ENCODE peak calls at places on chromosome 22, in eight cellular contexts. One of them, this sample, is unnamed. For H3K9me3, the result is how much of the 10 kb centered on the place peaks cover.

GRCh38 chr22:26648011-26648497 is 9.3 kb upstream of the MIAT start:
- DNase-seq in tibial artery: no peak
- DNase-seq in A549: no peak
- DNase-seq in CD8-positive, alpha-beta T cell: peak
- DNase-seq in upper lobe of right lung: no peak
- DNase-seq in CD8-positive, alpha-beta memory T cell: peak
- DNase-seq in neuronal stem cell: peak
- DNase-seq in AG04450: no peak
- DNase-seq in this sample: no peak

GRCh38 chr22:43240614-43241013 is 53.7 kb upstream of the TTLL12 start:
- DNase-seq in CD8-positive, alpha-beta memory T cell: no peak
- DNase-seq in CD8-positive, alpha-beta T cell: no peak
- DNase-seq in neuronal stem cell: no peak
- DNase-seq in A549: no peak
- DNase-seq in upper lobe of right lung: no peak
- DNase-seq in tibial artery: no peak
- DNase-seq in AG04450: no peak
- DNase-seq in this sample: no peak

GRCh38 chr22:19890502-19891349 is 36.1 kb upstream of the GNB1L start:
- DNase-seq in tibial artery: no peak
- DNase-seq in CD8-positive, alpha-beta T cell: no peak
- DNase-seq in A549: no peak
- DNase-seq in neuronal stem cell: no peak
- DNase-seq in upper lobe of right lung: no peak
- DNase-seq in AG04450: no peak
- DNase-seq in CD8-positive, alpha-beta memory T cell: no peak
- DNase-seq in this sample: no peak

GRCh38 chr22:46390652-46391301 is 55.3 kb downstream of the TRMU start:
- DNase-seq in A549: no peak
- DNase-seq in neuronal stem cell: no peak
- DNase-seq in tibial artery: peak
- DNase-seq in upper lobe of right lung: no peak
- DNase-seq in AG04450: peak
- DNase-seq in CD8-positive, alpha-beta T cell: no peak
- DNase-seq in CD8-positive, alpha-beta memory T cell: no peak
- DNase-seq in this sample: peak

GRCh38 chr22:27473533-27473932 is 328.0 kb downstream of the MN1 start:
- DNase-seq in tibial artery: no peak
- DNase-seq in neuronal stem cell: no peak
- DNase-seq in A549: peak
- DNase-seq in upper lobe of right lung: no peak
- DNase-seq in CD8-positive, alpha-beta memory T cell: no peak
- DNase-seq in CD8-positive, alpha-beta T cell: no peak
- DNase-seq in AG04450: no peak
- DNase-seq in this sample: no peak

GRCh38 chr22:42078469-42079318 is 806 bp upstream of the SMDT1 start:
- DNase-seq in upper lobe of right lung: no peak
- DNase-seq in tibial artery: no peak
- DNase-seq in neuronal stem cell: no peak
- DNase-seq in CD8-positive, alpha-beta memory T cell: no peak
- DNase-seq in A549: no peak
- DNase-seq in CD8-positive, alpha-beta T cell: no peak
- DNase-seq in AG04450: no peak
- DNase-seq in this sample: no peak

GRCh38 chr22:23858484-23858815 is 775 bp downstream of the SLC2A11 start:
- DNase-seq in CD8-positive, alpha-beta T cell: no peak
- DNase-seq in A549: no peak
- DNase-seq in tibial artery: no peak
- DNase-seq in neuronal stem cell: no peak
- DNase-seq in CD8-positive, alpha-beta memory T cell: no peak
- DNase-seq in upper lobe of right lung: no peak
- DNase-seq in AG04450: no peak
- DNase-seq in this sample: no peak

GRCh38 chr22:22684605-22685561 is 40.5 kb downstream of the GGTLC2 start:
- DNase-seq in AG04450: peak
- DNase-seq in tibial artery: no peak
- DNase-seq in neuronal stem cell: no peak
- DNase-seq in CD8-positive, alpha-beta T cell: no peak
- DNase-seq in upper lobe of right lung: no peak
- DNase-seq in CD8-positive, alpha-beta memory T cell: no peak
- DNase-seq in A549: peak
- DNase-seq in this sample: peak

GRCh38 chr22:19598054-19598855 is 74.0 kb upstream of the CLDN5 start:
- DNase-seq in CD8-positive, alpha-beta memory T cell: no peak
- DNase-seq in upper lobe of right lung: peak
- DNase-seq in tibial artery: no peak
- DNase-seq in A549: no peak
- DNase-seq in neuronal stem cell: no peak
- DNase-seq in AG04450: no peak
- DNase-seq in CD8-positive, alpha-beta T cell: no peak
- DNase-seq in this sample: no peak

GRCh38 chr22:38490915-38491314 is 15.2 kb downstream of the DDX17 start:
- DNase-seq in CD8-positive, alpha-beta T cell: no peak
- DNase-seq in CD8-positive, alpha-beta memory T cell: no peak
- DNase-seq in upper lobe of right lung: no peak
- DNase-seq in AG04450: peak
- DNase-seq in tibial artery: peak
- DNase-seq in A549: peak
- DNase-seq in neuronal stem cell: no peak
- DNase-seq in this sample: no peak

GRCh38 chr22:38136607-38137006 is 26.1 kb upstream of the BAIAP2L2 start:
- DNase-seq in AG04450: no peak
- DNase-seq in upper lobe of right lung: no peak
- DNase-seq in A549: no peak
- DNase-seq in tibial artery: no peak
- DNase-seq in CD8-positive, alpha-beta memory T cell: no peak
- DNase-seq in CD8-positive, alpha-beta T cell: no peak
- DNase-seq in neuronal stem cell: no peak
- DNase-seq in this sample: peak

GRCh38 chr22:37021041-37021440 is 1.5 kb downstream of the MPST start:
- DNase-seq in CD8-positive, alpha-beta T cell: no peak
- DNase-seq in neuronal stem cell: no peak
- DNase-seq in A549: no peak
- DNase-seq in CD8-positive, alpha-beta memory T cell: no peak
- DNase-seq in upper lobe of right lung: no peak
- DNase-seq in AG04450: no peak
- DNase-seq in tibial artery: no peak
- DNase-seq in this sample: no peak

GRCh38 chr22:50473088-50473487 is 1.7 kb downstream of the SBF1 start:
- DNase-seq in CD8-positive, alpha-beta memory T cell: peak
- DNase-seq in A549: peak
- DNase-seq in tibial artery: no peak
- DNase-seq in CD8-positive, alpha-beta T cell: peak
- DNase-seq in neuronal stem cell: no peak
- DNase-seq in AG04450: no peak
- DNase-seq in upper lobe of right lung: no peak
- DNase-seq in this sample: no peak

GRCh38 chr22:42711281-42711731 is 9.4 kb downstream of the A4GALT start:
- DNase-seq in upper lobe of right lung: no peak
- DNase-seq in CD8-positive, alpha-beta T cell: no peak
- DNase-seq in CD8-positive, alpha-beta memory T cell: no peak
- DNase-seq in AG04450: no peak
- DNase-seq in neuronal stem cell: no peak
- DNase-seq in tibial artery: no peak
- DNase-seq in A549: no peak
- DNase-seq in this sample: no peak

GRCh38 chr22:31829505-31829904 is 75.7 kb downstream of the DEPDC5 start:
- DNase-seq in AG04450: peak
- DNase-seq in neuronal stem cell: no peak
- DNase-seq in A549: peak
- DNase-seq in CD8-positive, alpha-beta T cell: no peak
- DNase-seq in tibial artery: no peak
- DNase-seq in upper lobe of right lung: no peak
- DNase-seq in CD8-positive, alpha-beta memory T cell: no peak
- DNase-seq in this sample: peak

GRCh38 chr22:30459206-30460052 is 12.4 kb downstream of the SEC14L3 start:
- DNase-seq in CD8-positive, alpha-beta memory T cell: no peak
- DNase-seq in A549: peak
- DNase-seq in tibial artery: no peak
- DNase-seq in upper lobe of right lung: no peak
- DNase-seq in neuronal stem cell: peak
- DNase-seq in AG04450: no peak
- DNase-seq in CD8-positive, alpha-beta T cell: no peak
- DNase-seq in this sample: peak

GRCh38 chr22:16601437-16602223 is 9.0 kb upstream of the CCT8L2 start:
- DNase-seq in neuronal stem cell: no peak
- DNase-seq in AG04450: no peak
- DNase-seq in CD8-positive, alpha-beta T cell: no peak
- DNase-seq in tibial artery: no peak
- DNase-seq in upper lobe of right lung: no peak
- DNase-seq in CD8-positive, alpha-beta memory T cell: no peak
- DNase-seq in A549: no peak
- DNase-seq in this sample: no peak
- H3K4me3 ChIP-seq in neuronal stem cell: no peak
- H3K4me3 ChIP-seq in AG04450: no peak
- H3K4me3 ChIP-seq in CD8-positive, alpha-beta T cell: no peak
- H3K4me3 ChIP-seq in tibial artery: peak
- H3K4me3 ChIP-seq in upper lobe of right lung: peak
- H3K4me3 ChIP-seq in CD8-positive, alpha-beta memory T cell: no peak
- H3K4me3 ChIP-seq in A549: peak
- H3K4me3 ChIP-seq in this sample: no peak

DNA sequence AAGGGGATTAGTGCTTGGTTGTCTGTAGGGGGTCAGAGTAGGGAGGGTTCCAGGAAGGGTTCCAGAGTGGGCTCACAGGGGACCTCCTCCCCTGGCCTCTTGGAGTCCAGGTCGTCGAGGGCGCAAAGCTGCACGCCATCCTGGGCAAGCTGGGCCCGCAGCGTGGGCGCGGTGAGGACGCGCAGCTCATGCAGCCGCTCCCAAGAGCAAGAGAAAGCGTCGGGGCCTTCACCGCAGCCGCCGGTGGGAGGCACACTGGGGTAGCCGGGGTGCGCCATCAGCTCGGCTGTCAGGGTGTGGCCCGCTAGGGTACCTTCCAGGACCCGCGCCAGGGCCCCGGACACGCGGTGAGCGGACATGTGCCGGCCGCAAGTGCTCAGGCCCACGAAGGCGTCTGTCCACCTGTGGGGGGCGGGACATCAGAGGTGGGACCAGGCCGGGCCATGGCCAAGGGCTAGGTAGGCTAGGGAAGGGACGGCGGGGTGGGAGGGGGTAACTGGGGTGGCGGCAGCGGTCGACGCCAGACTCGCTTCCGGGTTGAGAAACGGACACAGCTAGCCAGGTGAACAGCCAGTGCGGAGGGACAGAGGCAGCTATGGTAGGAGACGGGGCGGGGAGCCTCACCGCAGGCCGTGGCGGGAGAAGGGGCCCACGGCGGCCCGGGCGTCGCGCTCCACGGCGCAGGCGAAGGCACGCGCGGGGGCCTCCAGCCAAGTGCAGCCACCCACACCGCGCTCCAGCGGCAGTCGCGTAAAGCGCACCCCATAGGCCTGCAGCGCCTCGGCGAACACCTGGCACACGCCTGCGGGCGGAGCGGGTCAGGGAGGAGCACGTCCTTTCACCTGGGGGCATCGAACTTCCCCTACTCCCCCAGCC is 1.2 kb downstream of the YDJC start:
- DNase-seq in A549: no peak
- DNase-seq in CD8-positive, alpha-beta memory T cell: no peak
- DNase-seq in tibial artery: no peak
- DNase-seq in AG04450: no peak
- DNase-seq in neuronal stem cell: no peak
- DNase-seq in upper lobe of right lung: no peak
- DNase-seq in CD8-positive, alpha-beta T cell: no peak
- DNase-seq in this sample: no peak
- H3K27ac ChIP-seq in A549: peak
- H3K27ac ChIP-seq in CD8-positive, alpha-beta memory T cell: peak
- H3K27ac ChIP-seq in tibial artery: peak
- H3K27ac ChIP-seq in AG04450: peak
- H3K27ac ChIP-seq in neuronal stem cell: no peak
- H3K27ac ChIP-seq in upper lobe of right lung: no peak
- H3K27ac ChIP-seq in CD8-positive, alpha-beta T cell: no peak
- H3K27ac ChIP-seq in this sample: no peak

DNA sequence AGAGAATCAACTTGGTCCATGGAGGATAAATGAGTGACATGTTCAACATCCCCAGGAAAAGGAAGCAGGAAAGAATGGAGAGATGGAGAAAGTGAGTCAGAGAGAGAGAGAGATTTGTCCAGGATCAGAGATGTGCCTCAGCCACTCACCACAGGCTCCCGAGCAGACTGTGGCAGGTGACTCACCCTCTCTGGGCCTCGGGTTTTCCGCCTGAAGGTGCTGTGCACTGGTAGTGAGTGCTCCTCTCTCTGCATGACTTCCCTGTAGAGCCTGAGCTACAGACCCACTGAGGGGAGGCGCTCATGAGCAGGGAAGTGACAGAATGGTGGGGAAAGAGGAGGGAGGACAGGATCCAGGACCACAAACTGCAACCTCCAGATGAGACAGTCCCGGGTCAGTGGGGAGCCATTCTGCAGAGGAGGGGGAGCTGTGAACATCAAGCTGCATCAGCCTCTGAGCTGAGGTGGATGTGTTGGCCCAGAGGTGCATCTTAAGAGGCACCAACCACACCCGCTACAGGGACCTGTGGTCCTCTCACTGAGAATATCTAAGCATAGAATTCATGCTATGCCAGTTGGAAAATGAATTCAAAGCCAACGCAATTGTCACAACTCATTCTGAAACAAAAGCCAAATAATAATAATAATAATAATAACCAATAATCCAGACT is 433.4 kb downstream of the BRD1 start:
- DNase-seq in tibial artery: no peak
- DNase-seq in CD8-positive, alpha-beta T cell: no peak
- DNase-seq in neuronal stem cell: no peak
- DNase-seq in AG04450: no peak
- DNase-seq in A549: no peak
- DNase-seq in upper lobe of right lung: no peak
- DNase-seq in CD8-positive, alpha-beta memory T cell: no peak
- DNase-seq in this sample: no peak
- H3K9me3 ChIP-seq in tibial artery: under half
- H3K9me3 ChIP-seq in CD8-positive, alpha-beta T cell: under half
- H3K9me3 ChIP-seq in neuronal stem cell: under half
- H3K9me3 ChIP-seq in AG04450: half or more
- H3K9me3 ChIP-seq in A549: under half
- H3K9me3 ChIP-seq in upper lobe of right lung: under half
- H3K9me3 ChIP-seq in CD8-positive, alpha-beta memory T cell: under half
- H3K9me3 ChIP-seq in this sample: under half

GRCh38 chr22:39528681-39529486 is 3.7 kb downstream of the RPS19BP1 start:
- DNase-seq in CD8-positive, alpha-beta memory T cell: peak
- DNase-seq in upper lobe of right lung: peak
- DNase-seq in A549: peak
- DNase-seq in tibial artery: peak
- DNase-seq in CD8-positive, alpha-beta T cell: peak
- DNase-seq in neuronal stem cell: peak
- DNase-seq in AG04450: peak
- DNase-seq in this sample: peak

GRCh38 chr22:39529487-39529851 is 3.1 kb downstream of the RPS19BP1 start:
- DNase-seq in neuronal stem cell: no peak
- DNase-seq in AG04450: no peak
- DNase-seq in CD8-positive, alpha-beta T cell: no peak
- DNase-seq in A549: no peak
- DNase-seq in tibial artery: no peak
- DNase-seq in CD8-positive, alpha-beta memory T cell: no peak
- DNase-seq in upper lobe of right lung: no peak
- DNase-seq in this sample: no peak

GRCh38 chr22:39527481-39527961 is 5.0 kb downstream of the RPS19BP1 start:
- DNase-seq in tibial artery: no peak
- DNase-seq in A549: no peak
- DNase-seq in CD8-positive, alpha-beta memory T cell: no peak
- DNase-seq in AG04450: no peak
- DNase-seq in neuronal stem cell: no peak
- DNase-seq in upper lobe of right lung: no peak
- DNase-seq in CD8-positive, alpha-beta T cell: no peak
- DNase-seq in this sample: no peak

GRCh38 chr22:39526736-39527171 is 5.8 kb downstream of the RPS19BP1 start:
- DNase-seq in CD8-positive, alpha-beta T cell: no peak
- DNase-seq in upper lobe of right lung: no peak
- DNase-seq in CD8-positive, alpha-beta memory T cell: no peak
- DNase-seq in neuronal stem cell: no peak
- DNase-seq in tibial artery: no peak
- DNase-seq in A549: no peak
- DNase-seq in AG04450: no peak
- DNase-seq in this sample: no peak

GRCh38 chr22:39528080-39528661 is 4.4 kb downstream of the RPS19BP1 start:
- DNase-seq in upper lobe of right lung: no peak
- DNase-seq in tibial artery: no peak
- DNase-seq in neuronal stem cell: no peak
- DNase-seq in AG04450: no peak
- DNase-seq in A549: no peak
- DNase-seq in CD8-positive, alpha-beta T cell: no peak
- DNase-seq in CD8-positive, alpha-beta memory T cell: no peak
- DNase-seq in this sample: no peak
- H3K4me3 ChIP-seq in upper lobe of right lung: no peak
- H3K4me3 ChIP-seq in tibial artery: peak
- H3K4me3 ChIP-seq in neuronal stem cell: no peak
- H3K4me3 ChIP-seq in AG04450: no peak
- H3K4me3 ChIP-seq in A549: no peak
- H3K4me3 ChIP-seq in CD8-positive, alpha-beta T cell: no peak
- H3K4me3 ChIP-seq in CD8-positive, alpha-beta memory T cell: no peak
- H3K4me3 ChIP-seq in this sample: no peak